ENCODE peak calls at places on chromosomes 16 and 17, in eight cellular contexts. G is left lung, N is A549, K is HFF-Myc, P is GM23338, B is OCI-LY7, D is AG10803, F is RWPE1. J is an unnamed sample.

GRCh38 chr16:55562936-55563335 is 3.5 kb upstream of the CAPNS2 start:
- DNase-seq in G (no peak), N (no peak), K (no peak), P (no peak), B (no peak), D (peak; percentile 65), F (no peak), J (no peak)

GRCh38 chr17:50355336-50355700 is 9.4 kb downstream of the XYLT2 start:
- DNase-seq in G (no peak), N (no peak), K (no peak), P (no peak), B (no peak), D (no peak), F (no peak), J (no peak)

GRCh38 chr17:64622931-64623654 is 39.0 kb downstream of the SMURF2 start:
- DNase-seq in G (no peak), N (peak; percentile 61), K (peak; percentile 65), P (no peak), B (no peak), D (peak; percentile 75), F (peak; percentile 85), J (no peak)

GRCh38 chr16:28925386-28926228 is 569 bp upstream of the RABEP2 start:
- DNase-seq in G (peak; percentile 77), N (peak; percentile 84), K (peak; percentile 57), P (peak; percentile 83), B (peak; percentile 86), D (peak; percentile 83), F (peak; percentile 60), J (peak; percentile 66)

GRCh38 chr17:29138991-29139682 is 41.1 kb downstream of the MYO18A start:
- DNase-seq in G (no peak), N (no peak), K (no peak), P (no peak), B (peak; percentile 75), D (no peak), F (no peak), J (no peak)

GRCh38 chr16:47143677-47144558 is at the start of gene NETO2:
- DNase-seq in G (peak; percentile 59), N (peak; percentile 69), K (no peak), P (peak; percentile 82), B (peak; percentile 16), D (peak; percentile 42), F (peak; percentile 70), J (peak; percentile 51)

GRCh38 chr16:16992986-16993783 is 477.6 kb downstream of the XYLT1 start:
- DNase-seq in G (no peak), N (no peak), K (no peak), P (no peak), B (peak; percentile 13), D (no peak), F (no peak), J (no peak)

GRCh38 chr17:76940738-76941350 is 72.6 kb downstream of the MGAT5B start:
- DNase-seq in G (no peak), N (peak; percentile 27), K (no peak), P (peak; percentile 90), B (peak; percentile 58), D (no peak), F (no peak), J (no peak)

GRCh38 chr17:14196337-14196997 is 40.2 kb downstream of the CDRT15 start:
- DNase-seq in G (no peak), N (no peak), K (no peak), P (peak; percentile 24), B (peak; percentile 68), D (no peak), F (no peak), J (no peak)

DNA sequence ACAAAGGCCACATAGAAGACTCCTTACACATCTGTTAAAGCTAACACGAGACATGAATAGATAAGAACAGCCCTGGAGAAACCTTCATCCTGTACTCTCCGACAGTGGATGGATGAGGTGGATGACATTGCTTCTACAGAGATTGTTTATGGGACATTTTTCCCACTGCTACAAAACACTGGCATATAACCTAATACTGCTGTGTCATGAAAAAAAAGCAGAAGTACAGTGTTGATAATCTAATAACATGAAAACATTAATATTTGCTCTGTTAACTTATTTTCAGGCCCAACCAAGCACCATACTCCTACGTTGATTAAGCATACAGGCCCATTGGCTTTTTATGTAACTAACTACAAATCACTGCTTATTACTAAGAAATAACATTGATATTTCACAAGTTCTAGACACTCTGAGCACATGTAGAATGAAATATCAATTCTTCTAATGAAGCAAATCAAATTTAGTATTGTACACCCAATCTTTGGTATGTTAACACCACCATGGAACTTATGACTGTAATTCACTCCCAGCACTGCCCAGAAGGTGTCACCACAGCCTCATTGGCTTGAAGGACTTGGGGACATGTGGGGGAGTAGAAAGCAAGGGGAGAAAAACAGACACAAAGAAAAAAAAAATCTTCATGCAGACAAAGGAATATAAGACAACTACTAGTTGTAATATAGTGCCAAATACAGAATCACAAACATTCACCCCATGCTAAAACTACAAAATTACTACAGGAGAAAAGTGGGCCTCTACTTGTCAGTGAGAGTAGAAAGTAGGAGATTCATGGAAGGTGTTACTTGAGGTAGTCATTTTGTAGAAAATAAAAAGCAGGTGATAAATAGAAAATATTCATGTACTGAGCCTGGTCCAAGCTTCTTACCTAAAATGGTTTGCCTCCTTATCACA is 330.0 kb upstream of the PMFBP1 start:
- DNase-seq in G (peak; percentile 34), N (peak; percentile 73), K (peak; percentile 59), P (peak; percentile 76), B (peak; percentile 60), D (peak; percentile 78), F (peak; percentile 57), J (no peak)
- TF ChIP-seq CTCF in G (peak; percentile 29), N (peak; percentile 92), K (peak; percentile 88), P (peak; percentile 99), B (peak; percentile 97), D (peak; percentile 99), F (peak; percentile 89), J (peak; percentile 57)

GRCh38 chr16:12257926-12258561 is 281.5 kb downstream of the SNX29 start:
- DNase-seq in G (no peak), N (peak; percentile 16), K (no peak), P (peak; percentile 28), B (peak; percentile 85), D (no peak), F (no peak), J (no peak)
- TF ChIP-seq CTCF in G (no peak), N (no peak), K (no peak), P (no peak), B (peak; percentile 88), D (no peak), F (no peak), J (no peak)

GRCh38 chr17:41930009-41930832 is at the start of gene ODAD4:
- DNase-seq in G (peak; percentile 97), N (peak; percentile 98), K (peak; percentile 96), P (peak; percentile 99), B (peak; percentile 95), D (peak; percentile 98), F (peak; percentile 97), J (peak; percentile 98)
- TF ChIP-seq CTCF in G (peak; percentile 66), N (peak; percentile 45), K (peak; percentile 33), P (peak; percentile 30), B (peak; percentile 52), D (peak; percentile 57), F (no peak), J (peak; percentile 61)

GRCh38 chr16:89317101-89317671 is 99.7 kb downstream of the ZNF778 start:
- DNase-seq in G (no peak), N (no peak), K (no peak), P (no peak), B (no peak), D (no peak), F (no peak), J (no peak)

GRCh38 chr16:89317729-89318429 is 100.4 kb downstream of the ZNF778 start:
- DNase-seq in G (no peak), N (no peak), K (no peak), P (no peak), B (no peak), D (no peak), F (no peak), J (no peak)

GRCh38 chr16:89315271-89315670 is 97.8 kb downstream of the ZNF778 start:
- DNase-seq in G (no peak), N (no peak), K (no peak), P (no peak), B (no peak), D (no peak), F (no peak), J (no peak)

GRCh38 chr16:89315791-89316581 is 98.5 kb downstream of the ZNF778 start:
- DNase-seq in G (peak; percentile 44), N (peak; percentile 58), K (peak; percentile 82), P (no peak), B (peak; percentile 65), D (peak; percentile 77), F (peak; percentile 76), J (peak; percentile 84)

GRCh38 chr16:89316701-89317100 is 99.2 kb downstream of the ZNF778 start:
- DNase-seq in G (no peak), N (no peak), K (no peak), P (no peak), B (no peak), D (no peak), F (no peak), J (no peak)
- TF ChIP-seq CTCF in G (no peak), N (no peak), K (no peak), P (peak; percentile 8), B (no peak), D (no peak), F (no peak), J (no peak)

GRCh38 chr17:2054262-2054739 is 602 bp upstream of the HIC1 start:
- DNase-seq in G (no peak), N (peak; percentile 83), K (no peak), P (peak; percentile 57), B (no peak), D (no peak), F (no peak), J (no peak)

GRCh38 chr17:2055494-2056220 is 754 bp downstream of the HIC1 start:
- DNase-seq in G (no peak), N (no peak), K (no peak), P (no peak), B (no peak), D (peak; percentile 60), F (no peak), J (no peak)

GRCh38 chr17:2051388-2052237 is 3.3 kb upstream of the HIC1 start:
- DNase-seq in G (no peak), N (no peak), K (no peak), P (no peak), B (no peak), D (no peak), F (no peak), J (no peak)

GRCh38 chr17:2054740-2055493 is at the start of gene HIC1:
- DNase-seq in G (peak; percentile 80), N (peak; percentile 74), K (no peak), P (peak; percentile 82), B (peak; percentile 78), D (peak; percentile 74), F (peak; percentile 81), J (peak; percentile 69)

DNA sequence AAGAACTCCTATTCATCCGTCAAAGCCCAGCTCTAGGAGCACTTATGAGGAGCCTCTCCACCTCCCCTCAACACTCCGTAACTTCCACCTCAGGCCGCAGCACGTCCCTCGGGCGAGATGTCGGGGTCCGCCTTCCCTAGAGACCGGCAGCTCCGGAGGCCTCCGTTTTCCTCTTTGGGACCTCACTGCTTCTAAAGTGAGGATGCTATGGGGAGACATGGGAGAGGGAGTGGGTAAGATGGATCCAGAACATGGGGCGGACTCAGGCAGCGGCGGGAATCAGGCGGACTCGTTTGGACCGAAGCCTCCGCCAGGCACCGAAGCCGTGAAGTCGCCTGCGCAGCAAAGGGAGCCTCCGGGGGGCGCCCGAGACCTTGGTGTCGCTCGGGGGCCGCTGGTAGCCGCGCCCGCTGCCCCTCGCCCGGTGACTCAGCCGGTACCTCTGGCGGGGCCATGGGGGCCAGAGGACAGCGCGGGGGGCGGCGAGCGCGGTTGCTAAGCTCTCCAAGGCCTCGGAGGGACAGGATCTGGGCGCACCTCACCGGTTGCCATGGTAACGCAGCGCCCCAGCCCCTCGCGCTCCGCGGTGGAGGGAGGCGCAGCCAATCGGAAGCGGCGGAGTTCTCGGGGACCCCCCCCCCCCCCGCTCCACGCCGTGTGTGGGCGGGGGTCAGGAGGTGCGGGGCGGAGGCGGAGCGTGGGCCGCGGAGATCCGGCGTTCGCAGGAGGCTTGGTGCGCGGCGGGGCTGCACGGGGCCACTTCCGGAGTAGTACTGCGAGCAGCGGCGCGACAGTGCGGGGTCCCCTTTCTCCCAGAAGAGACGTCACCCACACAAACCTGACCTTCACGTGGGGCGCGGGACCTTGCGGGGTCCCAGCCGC is 1.3 kb upstream of the HIC1 start:
- DNase-seq in G (peak; percentile 73), N (peak; percentile 84), K (no peak), P (peak; percentile 88), B (peak; percentile 77), D (peak; percentile 76), F (no peak), J (peak; percentile 72)
- TF ChIP-seq CTCF in G (peak; percentile 53), N (peak; percentile 81), K (peak; percentile 67), P (peak; percentile 60), B (peak; percentile 88), D (peak; percentile 62), F (peak; percentile 69), J (peak; percentile 57)

J was measured in CD14-positive monocyte.